ENCODE peak calls at places on chromosomes 13 and 19, in ten cellular contexts. M, G, W, L, O, R, P, C, U and T are unnamed samples.

GRCh38 chr13:48902421-48902820 is 73.3 kb upstream of the FNDC3A start:
- DNase-seq in M (no peak), G (no peak), W (no peak), L (no peak), O (no peak), R (no peak), P (no peak), C (no peak), U (no peak), T (no peak)

GRCh38 chr19:11513946-11514345 is 8.3 kb upstream of the ZNF653 start:
- DNase-seq in M (no peak), G (no peak), W (no peak), L (no peak), O (no peak), R (no peak), P (no peak), C (no peak), U (no peak), T (no peak)

GRCh38 chr13:41428155-41428554 is 29.2 kb upstream of the RGCC start:
- DNase-seq in M (no peak), G (no peak), W (no peak), L (no peak), O (no peak), R (no peak), P (no peak), C (no peak), U (peak), T (no peak)

GRCh38 chr13:109668433-109669233 is 117.8 kb downstream of the IRS2 start:
- DNase-seq in M (no peak), G (no peak), W (no peak), L (no peak), O (no peak), R (peak), P (no peak), C (no peak), U (no peak), T (no peak)

GRCh38 chr13:28495586-28496564 is 947 bp upstream of the FLT1 start:
- DNase-seq in M (no peak), G (no peak), W (no peak), L (no peak), O (no peak), R (no peak), P (no peak), C (no peak), U (no peak), T (no peak)

GRCh38 chr13:103883698-103884097 is 817.5 kb upstream of the SLC10A2 start:
- DNase-seq in M (no peak), G (no peak), W (no peak), L (no peak), O (peak), R (no peak), P (no peak), C (no peak), U (no peak), T (no peak)

GRCh38 chr13:101149735-101150380 is 266.4 kb downstream of the NALCN start:
- DNase-seq in M (no peak), G (peak), W (no peak), L (no peak), O (no peak), R (no peak), P (no peak), C (no peak), U (no peak), T (no peak)

GRCh38 chr19:40549007-40549708 is 27.5 kb upstream of the SHKBP1 start:
- DNase-seq in M (peak), G (peak), W (no peak), L (no peak), O (no peak), R (peak), P (peak), C (peak), U (peak), T (no peak)

GRCh38 chr13:76792680-76793334 is 93.4 kb downstream of the KCTD12 start:
- DNase-seq in M (no peak), G (no peak), W (no peak), L (no peak), O (peak), R (no peak), P (no peak), C (peak), U (no peak), T (no peak)

GRCh38 chr13:95020298-95020987 is 280.8 kb downstream of the ABCC4 start:
- DNase-seq in M (no peak), G (no peak), W (no peak), L (no peak), O (no peak), R (no peak), P (no peak), C (no peak), U (no peak), T (no peak)

GRCh38 chr13:60182907-60183306 is 19.2 kb upstream of the DIAPH3 start:
- DNase-seq in M (no peak), G (no peak), W (no peak), L (no peak), O (no peak), R (no peak), P (no peak), C (no peak), U (no peak), T (no peak)

GRCh38 chr13:22451345-22451744 is 729.4 kb upstream of the SGCG start:
- DNase-seq in M (no peak), G (no peak), W (no peak), L (no peak), O (no peak), R (no peak), P (no peak), C (no peak), U (no peak), T (no peak)

GRCh38 chr19:36209372-36209771 is 5.1 kb downstream of the ZNF565 start:
- DNase-seq in M (no peak), G (no peak), W (no peak), L (no peak), O (no peak), R (no peak), P (no peak), C (no peak), U (no peak), T (no peak)

GRCh38 chr19:27962260-27962659 is 1250.7 kb downstream of the UQCRFS1 start:
- DNase-seq in M (no peak), G (no peak), W (no peak), L (no peak), O (no peak), R (no peak), P (no peak), C (no peak), U (no peak), T (no peak)

GRCh38 chr13:94860981-94861407 is 148.6 kb upstream of the SOX21 start:
- DNase-seq in M (no peak), G (no peak), W (no peak), L (no peak), O (no peak), R (no peak), P (no peak), C (no peak), U (no peak), T (no peak)

GRCh38 chr13:97627566-97627965 is 193.6 kb downstream of the RAP2A start:
- DNase-seq in M (no peak), G (no peak), W (no peak), L (no peak), O (peak), R (no peak), P (peak), C (no peak), U (no peak), T (no peak)

GRCh38 chr13:22126433-22127021 is 455.7 kb downstream of the FGF9 start:
- DNase-seq in M (no peak), G (no peak), W (no peak), L (no peak), O (no peak), R (no peak), P (no peak), C (no peak), U (no peak), T (no peak)

GRCh38 chr19:17327654-17328516 is 6.8 kb downstream of the ANO8 start:
- DNase-seq in M (peak), G (no peak), W (no peak), L (no peak), O (peak), R (peak), P (peak), C (peak), U (peak), T (peak)

GRCh38 chr19:35357867-35358573 is at the start of gene FFAR3:
- DNase-seq in M (no peak), G (no peak), W (no peak), L (no peak), O (peak), R (peak), P (no peak), C (peak), U (peak), T (peak)

GRCh38 chr13:90752070-90752469 is 595.4 kb upstream of the MIR17HG start:
- DNase-seq in M (no peak), G (no peak), W (no peak), L (no peak), O (no peak), R (no peak), P (no peak), C (no peak), U (no peak), T (no peak)

GRCh38 chr19:46528601-46529447 is 33.2 kb upstream of the PNMA8B start:
- DNase-seq in M (no peak), G (no peak), W (no peak), L (no peak), O (no peak), R (no peak), P (no peak), C (no peak), U (peak), T (no peak)

GRCh38 chr13:38264363-38265134 is 85.1 kb upstream of the UFM1 start:
- DNase-seq in M (no peak), G (no peak), W (no peak), L (no peak), O (no peak), R (no peak), P (no peak), C (no peak), U (no peak), T (no peak)

GRCh38 chr19:10815969-10816635 is 19.9 kb downstream of the TMED1 start:
- DNase-seq in M (no peak), G (no peak), W (no peak), L (no peak), O (no peak), R (no peak), P (no peak), C (no peak), U (no peak), T (no peak)

GRCh38 chr19:16067205-16067938 is 8.9 kb upstream of the TPM4 start:
- DNase-seq in M (peak), G (no peak), W (no peak), L (no peak), O (no peak), R (peak), P (no peak), C (peak), U (peak), T (peak)

GRCh38 chr13:114211446-114211845 is 23.3 kb upstream of the CDC16 start:
- DNase-seq in M (no peak), G (no peak), W (no peak), L (no peak), O (no peak), R (no peak), P (no peak), C (no peak), U (no peak), T (no peak)

GRCh38 chr13:90591260-90591926 is 756.1 kb upstream of the MIR17HG start:
- DNase-seq in M (no peak), G (no peak), W (no peak), L (no peak), O (no peak), R (no peak), P (no peak), C (no peak), U (no peak), T (no peak)

GRCh38 chr19:55956431-55956830 is 8.8 kb downstream of the NLRP8 start:
- DNase-seq in M (no peak), G (no peak), W (no peak), L (no peak), O (no peak), R (no peak), P (no peak), C (no peak), U (no peak), T (no peak)
- TF ChIP-seq CTCF in M (no peak), G (no peak), W (no peak), L (no peak), O (no peak), R (no peak), P (no peak), C (no peak), U (no peak), T (no peak)

GRCh38 chr19:3976495-3977241 is 5.8 kb upstream of the DAPK3 start:
- DNase-seq in M (no peak), G (no peak), W (no peak), L (no peak), O (peak), R (no peak), P (peak), C (peak), U (no peak), T (no peak)
- TF ChIP-seq POLR2A in M (no peak), G (no peak), W (no peak), L (no peak), O (no peak), R (no peak), P (peak), C (no peak), U (no peak), T (no peak)

DNA sequence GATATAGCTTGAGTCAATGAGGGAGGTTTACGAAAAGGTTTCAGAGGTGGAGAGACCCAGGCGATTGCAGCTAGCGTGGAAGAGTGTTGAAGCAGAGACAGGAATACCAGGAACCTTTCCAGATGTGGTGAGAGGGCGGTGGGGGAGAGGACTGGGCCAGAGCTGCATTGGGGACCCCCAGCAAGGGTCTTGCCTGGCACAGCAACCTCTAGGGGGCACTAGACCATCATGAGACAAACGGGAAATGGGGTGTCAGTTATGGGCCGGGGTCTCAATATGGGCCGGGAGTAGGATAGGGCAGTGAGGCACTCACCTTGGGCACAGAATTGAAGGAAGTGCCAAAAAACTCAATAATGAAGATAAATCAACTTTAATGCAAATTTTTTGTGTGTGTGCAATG is 2.1 kb upstream of the LRP3 start:
- DNase-seq in M (no peak), G (no peak), W (no peak), L (no peak), O (no peak), R (no peak), P (no peak), C (peak), U (peak), T (no peak)
- TF ChIP-seq CTCF in M (peak), G (peak), W (no peak), L (no peak), O (no peak), R (no peak), P (peak), C (no peak), U (peak), T (no peak)

DNA sequence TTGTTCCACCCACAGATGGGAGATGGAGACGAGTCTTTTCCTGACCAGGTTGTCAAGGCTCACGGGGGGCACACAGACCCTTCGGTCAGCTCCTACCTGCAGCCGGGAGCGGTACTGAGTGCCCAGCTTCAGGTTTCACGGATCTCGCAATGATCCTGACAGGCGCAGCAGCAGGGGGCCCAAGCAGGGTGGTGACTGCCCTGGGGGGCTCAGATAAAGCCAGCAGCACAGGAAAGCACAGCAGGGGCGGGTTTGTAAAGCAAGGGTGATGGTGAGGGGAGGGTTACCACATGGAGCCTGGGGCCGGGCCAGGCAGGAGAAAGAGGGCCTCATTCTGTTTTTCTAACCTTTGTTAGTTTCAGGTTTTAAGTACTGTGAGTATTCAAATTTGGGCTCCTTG is 41.7 kb upstream of the ATP11A start:
- DNase-seq in M (no peak), G (no peak), W (no peak), L (no peak), O (no peak), R (no peak), P (no peak), C (no peak), U (no peak), T (no peak)
- TF ChIP-seq POLR2A in M (no peak), G (no peak), W (no peak), L (no peak), O (no peak), R (no peak), P (no peak), C (no peak), U (no peak), T (no peak)

GRCh38 chr13:25981060-25981459 is 70.8 kb downstream of the SHISA2 start:
- DNase-seq in M (no peak), G (no peak), W (no peak), L (no peak), O (no peak), R (no peak), P (no peak), C (no peak), U (no peak), T (no peak)

GRCh38 chr13:25982908-25983307 is 68.9 kb downstream of the SHISA2 start:
- DNase-seq in M (no peak), G (no peak), W (no peak), L (no peak), O (no peak), R (no peak), P (no peak), C (no peak), U (no peak), T (no peak)

GRCh38 chr13:25977671-25978070 is 74.1 kb downstream of the SHISA2 start:
- DNase-seq in M (no peak), G (no peak), W (no peak), L (no peak), O (no peak), R (no peak), P (no peak), C (no peak), U (no peak), T (no peak)

GRCh38 chr13:25978961-25979360 is 72.9 kb downstream of the SHISA2 start:
- DNase-seq in M (no peak), G (no peak), W (no peak), L (no peak), O (no peak), R (no peak), P (no peak), C (no peak), U (no peak), T (no peak)

GRCh38 chr13:25980255-25980654 is 71.6 kb downstream of the SHISA2 start:
- DNase-seq in M (peak), G (no peak), W (no peak), L (no peak), O (no peak), R (no peak), P (no peak), C (no peak), U (no peak), T (no peak)
- TF ChIP-seq CTCF in M (peak), G (no peak), W (no peak), L (no peak), O (no peak), R (no peak), P (no peak), C (no peak), U (no peak), T (no peak)

GRCh38 chr13:32178763-32179162 is 136.4 kb downstream of the ZAR1L start:
- DNase-seq in M (no peak), G (no peak), W (no peak), L (no peak), O (no peak), R (no peak), P (no peak), C (no peak), U (no peak), T (no peak)

GRCh38 chr13:32176696-32177095 is 138.5 kb downstream of the ZAR1L start:
- DNase-seq in M (no peak), G (no peak), W (no peak), L (no peak), O (no peak), R (no peak), P (no peak), C (no peak), U (no peak), T (no peak)

GRCh38 chr13:32174366-32174765 is 140.8 kb downstream of the ZAR1L start:
- DNase-seq in M (no peak), G (no peak), W (no peak), L (no peak), O (no peak), R (no peak), P (no peak), C (no peak), U (no peak), T (no peak)

GRCh38 chr13:32175943-32176342 is 139.2 kb downstream of the ZAR1L start:
- DNase-seq in M (no peak), G (no peak), W (no peak), L (no peak), O (no peak), R (no peak), P (no peak), C (no peak), U (no peak), T (no peak)

GRCh38 chr13:32175307-32175706 is 139.9 kb downstream of the ZAR1L start:
- DNase-seq in M (no peak), G (no peak), W (no peak), L (no peak), O (no peak), R (no peak), P (peak), C (no peak), U (no peak), T (no peak)
- TF ChIP-seq POLR2A in M (no peak), G (no peak), W (no peak), L (no peak), O (no peak), R (no peak), P (no peak), C (no peak), U (no peak), T (no peak)